ENCODE peak calls at places on chromosomes 4 and X, in four cellular contexts. T is effector memory CD4-positive, alpha-beta T cell; K is cardiac muscle cell; Y is heart right ventricle. B is an unnamed sample. For H3K36me3 and H3K4me1, the result is how much of the 10 kb centered on the place peaks cover.

GRCh38 chr4:30938956-30939528 is 218.9 kb downstream of the PCDH7 start:
- DNase-seq in K (no peak), Y (no peak), T (no peak), B (no peak)

GRCh38 chr4:10581022-10581421 is 103.5 kb downstream of the CLNK start:
- DNase-seq in T (no peak), Y (no peak), K (no peak), B (no peak)

GRCh38 chr4:101114936-101115372 is 232.4 kb downstream of the PPP3CA start:
- DNase-seq in T (no peak), Y (no peak), K (no peak), B (no peak)

GRCh38 chrX:17459596-17459995 is 84.6 kb downstream of the NHS start:
- DNase-seq in T (no peak), Y (no peak), K (no peak), B (no peak)

GRCh38 chr4:179871726-179872125 is 2371.5 kb upstream of the TENM3 start:
- DNase-seq in T (no peak), K (no peak), Y (no peak), B (no peak)

GRCh38 chr4:183610613-183611012 is 48.4 kb downstream of the RWDD4 start:
- DNase-seq in T (no peak), K (no peak), Y (no peak), B (peak)

GRCh38 chr4:169619518-169619957 is 840 bp upstream of the CLCN3 start:
- DNase-seq in K (peak), Y (no peak), T (peak), B (peak)

GRCh38 chr4:170887396-170887795 is 797.6 kb upstream of the AADAT start:
- DNase-seq in K (no peak), T (no peak), Y (no peak), B (no peak)

GRCh38 chr4:14560577-14560976 is 441.7 kb upstream of the CPEB2 start:
- DNase-seq in K (no peak), T (no peak), Y (no peak), B (no peak)

GRCh38 chr4:7295917-7296660 is 103.8 kb downstream of the SORCS2 start:
- DNase-seq in T (no peak), Y (peak), K (peak), B (no peak)

GRCh38 chr4:76540496-76540895 is 105.5 kb downstream of the SHROOM3 start:
- DNase-seq in K (no peak), Y (no peak), T (no peak), B (no peak)

GRCh38 chrX:38563006-38563405 is 1.7 kb downstream of the TSPAN7 start:
- DNase-seq in T (no peak), K (no peak), Y (no peak), B (no peak)

GRCh38 chr4:172871381-172871780 is 297.2 kb upstream of the GALNT7 start:
- DNase-seq in T (no peak), Y (no peak), K (no peak), B (no peak)

GRCh38 chr4:20809796-20810195 is 109.5 kb downstream of the PACRGL start:
- DNase-seq in T (no peak), Y (no peak), K (peak), B (no peak)

GRCh38 chr4:181776655-181777054 is 466.5 kb upstream of the TENM3 start:
- DNase-seq in Y (no peak), K (no peak), T (no peak), B (no peak)

GRCh38 chr4:87150498-87151261 is 69.7 kb downstream of the KLHL8 start:
- DNase-seq in T (no peak), Y (no peak), K (peak), B (no peak)

GRCh38 chr4:83830138-83830537 is 294.2 kb downstream of the GPAT3 start:
- DNase-seq in T (no peak), K (peak), Y (peak), B (no peak)

DNA sequence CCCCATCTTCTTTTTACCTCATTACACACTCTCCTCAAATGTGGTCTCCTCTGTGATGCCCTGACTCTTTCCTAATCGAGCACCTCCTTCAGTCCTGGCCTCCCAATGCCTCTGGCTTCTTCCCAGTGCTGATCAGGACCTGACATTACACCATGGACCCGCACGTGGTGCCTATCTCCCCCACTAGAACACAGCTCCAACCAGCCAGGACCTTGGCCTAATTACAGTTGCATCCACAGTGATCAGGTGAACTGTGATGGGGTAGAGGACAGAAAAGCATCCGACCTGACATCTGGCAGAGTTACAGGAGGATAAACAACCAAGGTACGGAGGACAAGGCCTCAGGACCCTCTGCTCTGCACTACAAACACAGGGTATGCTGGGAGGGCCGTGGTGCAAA is 12.4 kb downstream of the LYAR start:
- DNase-seq in Y (no peak), K (no peak), T (no peak), B (no peak)
- H3K36me3 ChIP-seq in Y (half or more), K (under half), T (half or more), B (half or more)

GRCh38 chr4:158777423-158777822 is 8.6 kb downstream of the FNIP2 start:
- DNase-seq in K (no peak), T (no peak), Y (no peak), B (no peak)
- H3K4me1 ChIP-seq in K (half or more), T (under half), Y (half or more), B (half or more)

DNA sequence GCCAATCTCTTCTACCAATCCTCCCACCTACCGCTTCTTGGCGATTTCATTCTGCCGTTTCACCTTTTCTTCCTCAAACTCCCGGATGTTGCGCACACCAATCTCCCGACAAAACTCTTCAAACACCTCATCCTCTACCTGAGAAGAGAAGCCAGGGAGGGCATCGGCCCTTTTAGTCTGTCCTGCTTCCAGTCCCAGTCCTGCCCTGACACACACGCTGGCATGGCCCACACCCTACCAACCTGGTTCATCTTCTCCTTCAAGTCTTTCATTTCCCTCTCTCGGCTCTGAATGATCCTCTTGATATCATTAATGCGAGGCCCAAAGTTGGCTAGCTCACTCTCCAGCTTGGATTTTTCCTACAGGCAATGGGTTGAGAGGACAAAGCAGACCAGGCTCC is 18.9 kb downstream of the SMC1A start:
- DNase-seq in Y (no peak), T (no peak), K (no peak), B (no peak)
- H3K36me3 ChIP-seq in Y (half or more), T (half or more), K (under half), B (half or more)

GRCh38 chr4:112516076-112516385 is at the start of gene NEUROG2:
- DNase-seq in K (no peak), Y (no peak), T (no peak), B (no peak)
- H3K4me1 ChIP-seq in K (under half), Y (under half), T (under half), B (under half)

GRCh38 chrX:291411-291901 is 10.3 kb downstream of the PLCXD1 start:
- DNase-seq in T (no peak), Y (no peak), K (no peak), B (peak)

GRCh38 chrX:290476-291166 is 9.4 kb downstream of the PLCXD1 start:
- DNase-seq in Y (no peak), K (no peak), T (no peak), B (peak)

GRCh38 chrX:295136-295535 is 14.0 kb downstream of the PLCXD1 start:
- DNase-seq in K (no peak), Y (no peak), T (no peak), B (peak)

GRCh38 chrX:288561-288991 is 7.4 kb downstream of the PLCXD1 start:
- DNase-seq in T (no peak), Y (no peak), K (no peak), B (peak)

DNA sequence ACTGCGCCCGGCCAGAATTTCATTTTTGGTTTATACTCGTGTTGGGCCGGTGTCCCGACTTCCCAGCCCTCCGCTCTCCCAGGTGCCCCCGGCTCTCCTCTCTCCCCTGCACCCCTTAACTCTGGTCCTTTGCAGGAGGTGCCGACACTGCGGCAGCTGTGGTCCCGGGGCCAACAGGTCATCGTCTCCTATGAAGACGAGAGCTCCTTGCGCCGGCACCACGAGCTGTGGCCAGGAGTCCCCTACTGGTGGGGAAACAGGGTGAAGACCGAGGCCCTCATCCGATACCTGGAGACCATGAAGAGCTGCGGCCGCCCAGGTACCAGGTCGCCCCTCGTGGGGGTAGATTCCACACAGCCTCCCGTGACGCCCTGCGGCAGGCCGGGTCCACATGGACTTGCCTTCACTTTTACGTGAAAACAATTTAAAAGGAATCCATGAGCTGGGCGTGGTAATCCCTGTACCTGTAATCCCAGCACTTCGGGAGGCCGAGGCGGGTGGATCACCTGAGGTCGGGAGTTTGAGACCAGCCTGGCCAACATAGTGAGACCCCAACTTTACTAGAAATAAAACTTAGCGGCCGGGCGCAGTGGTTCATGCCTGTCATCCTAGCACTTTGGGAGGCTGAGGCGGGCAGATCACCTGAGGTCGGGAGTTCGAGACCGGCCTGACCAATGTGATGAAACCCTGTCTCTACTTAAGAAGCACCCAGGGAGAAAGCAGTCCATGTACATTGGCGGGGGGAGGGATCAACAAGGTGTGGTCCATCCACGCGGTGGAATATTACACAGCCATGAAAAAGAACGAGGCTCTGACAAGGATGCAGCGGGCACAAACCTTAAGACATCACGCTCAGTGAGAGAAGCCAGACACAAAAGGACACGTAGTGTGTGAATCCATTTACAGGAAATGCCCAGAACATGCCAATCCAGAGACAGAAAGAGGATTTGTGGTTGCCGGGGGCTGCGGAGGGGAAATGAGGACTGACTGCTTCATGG is 12.0 kb downstream of the PLCXD1 start:
- DNase-seq in Y (no peak), T (no peak), K (no peak), B (peak)
- H3K36me3 ChIP-seq in Y (half or more), T (under half), K (under half), B (half or more)

GRCh38 chr4:1208970-1209704 is 36.8 kb upstream of the SPON2 start:
- DNase-seq in K (no peak), T (no peak), Y (peak), B (peak)
- H3K4me1 ChIP-seq in K (under half), T (under half), Y (half or more), B (half or more)

B was measured in upper lobe of left lung.